ENCODE peak calls at places on chromosomes 13 and 19, in nine cellular contexts. G is substantia nigra, X is esophagus squamous epithelium, J is ascending aorta, B is left ventricle myocardium inferior, F is mesenchymal stem cell, O is astrocyte of the spinal cord, P is glutamatergic neuron, V is uterus. U is an unnamed sample.

GRCh38 chr19:5889288-5889971 is 14.2 kb downstream of the NDUFA11 start:
- DNase-seq in O (no peak), F (peak; percentile 59), X (no peak), V (no peak), J (no peak), B (no peak), G (no peak), P (no peak), U (no peak)

GRCh38 chr13:33639158-33639557 is 178.8 kb upstream of the RFC3 start:
- DNase-seq in J (no peak), O (no peak), G (no peak), V (peak; percentile 76), B (no peak), F (peak; percentile 94), P (no peak), X (no peak), U (no peak)

GRCh38 chr13:110294146-110294545 is 12.8 kb downstream of the COL4A1 start:
- DNase-seq in J (no peak), F (peak; percentile 61), G (no peak), X (no peak), B (no peak), V (no peak), P (no peak), O (no peak), U (no peak)

GRCh38 chr13:79723462-79724116 is 242.6 kb downstream of the NDFIP2 start:
- DNase-seq in J (no peak), O (no peak), V (no peak), X (no peak), G (no peak), P (no peak), F (no peak), B (no peak), U (no peak)

GRCh38 chr13:41696163-41697003 is 239.0 kb downstream of the RGCC start:
- DNase-seq in V (no peak), J (no peak), O (peak; percentile 91), P (no peak), F (peak; percentile 86), B (no peak), G (no peak), X (no peak), U (no peak)

GRCh38 chr19:19463348-19464117 is 51.8 kb downstream of the TSSK6 start:
- DNase-seq in F (peak; percentile 83), V (peak; percentile 63), G (no peak), P (no peak), B (no peak), O (peak; percentile 75), J (no peak), X (no peak), U (no peak)

GRCh38 chr13:40271931-40272775 is 394.3 kb downstream of the FOXO1 start:
- DNase-seq in G (no peak), O (peak; percentile 92), P (no peak), V (peak; percentile 84), B (peak; percentile 67), F (peak; percentile 13), X (no peak), J (peak; percentile 27), U (no peak)

GRCh38 chr13:27011661-27012060 is 159.9 kb downstream of the USP12 start:
- DNase-seq in P (no peak), X (no peak), V (no peak), B (no peak), J (no peak), O (no peak), G (no peak), F (no peak), U (no peak)

GRCh38 chr13:41568143-41568989 is 111.0 kb downstream of the RGCC start:
- DNase-seq in F (no peak), O (no peak), B (no peak), V (no peak), G (no peak), J (no peak), X (no peak), P (no peak), U (no peak)

GRCh38 chr19:1336079-1336684 is 47.5 kb upstream of the NDUFS7 start:
- DNase-seq in B (no peak), P (no peak), J (no peak), X (no peak), O (no peak), G (no peak), F (no peak), V (no peak), U (no peak)

GRCh38 chr13:50636007-50636704 is 207.3 kb downstream of the DLEU7 start:
- DNase-seq in X (no peak), O (no peak), G (no peak), P (no peak), B (no peak), V (peak; percentile 18), J (no peak), F (no peak), U (no peak)

GRCh38 chr13:19664481-19665230 is 31.2 kb downstream of the MPHOSPH8 start:
- DNase-seq in X (no peak), V (no peak), J (no peak), O (no peak), F (no peak), B (no peak), G (no peak), P (no peak), U (no peak)

GRCh38 chr19:31278555-31279435 is 70.4 kb downstream of the TSHZ3 start:
- DNase-seq in V (no peak), F (no peak), G (no peak), J (no peak), X (no peak), P (no peak), O (no peak), B (no peak), U (no peak)

GRCh38 chr13:46858776-46859175 is 38.1 kb downstream of the HTR2A start:
- DNase-seq in O (no peak), F (no peak), V (no peak), G (no peak), X (no peak), P (no peak), J (no peak), B (no peak), U (no peak)

GRCh38 chr13:73610799-73611592 is 523.2 kb downstream of the KLF12 start:
- DNase-seq in G (no peak), J (no peak), V (no peak), O (no peak), P (no peak), X (no peak), F (no peak), B (no peak), U (no peak)

GRCh38 chr13:30736921-30737320 is 1.6 kb downstream of the ALOX5AP start:
- DNase-seq in G (no peak), O (no peak), J (no peak), F (no peak), V (no peak), P (no peak), X (no peak), B (no peak), U (no peak)

GRCh38 chr13:59480398-59480797 is 683.3 kb downstream of the DIAPH3 start:
- DNase-seq in P (no peak), V (no peak), G (no peak), O (no peak), X (no peak), J (no peak), F (no peak), B (no peak), U (no peak)

GRCh38 chr13:55361141-55361540 is 1779.6 kb upstream of the PRR20A start:
- DNase-seq in J (no peak), V (no peak), F (no peak), P (no peak), X (no peak), O (peak; percentile 3), B (no peak), G (no peak), U (no peak)

GRCh38 chr13:29679357-29680050 is 84.0 kb upstream of the SLC7A1 start:
- DNase-seq in J (no peak), O (no peak), V (no peak), B (peak; percentile 52), F (peak; percentile 57), P (no peak), G (no peak), X (no peak), U (no peak)

GRCh38 chr13:99892189-99892588 is 79.4 kb downstream of the ZIC5 start:
- DNase-seq in X (no peak), G (no peak), B (no peak), J (no peak), F (no peak), P (no peak), V (no peak), O (no peak), U (no peak)

GRCh38 chr13:84645196-84646071 is 763.2 kb upstream of the SLITRK1 start:
- DNase-seq in X (no peak), O (peak; percentile 50), F (peak; percentile 35), J (no peak), V (no peak), G (no peak), B (no peak), P (no peak), U (no peak)

GRCh38 chr13:29125145-29125933 is 305.2 kb downstream of the MTUS2 start:
- DNase-seq in X (no peak), B (no peak), G (no peak), O (no peak), F (peak; percentile 62), P (no peak), V (no peak), J (no peak), U (no peak)

GRCh38 chr19:33840382-33840781 is 43.7 kb downstream of the KCTD15 start:
- DNase-seq in V (no peak), B (no peak), P (no peak), O (no peak), J (no peak), F (no peak), G (no peak), X (no peak), U (no peak)

GRCh38 chr13:46553521-46553885 is 533 bp downstream of the LRCH1 start:
- DNase-seq in P (peak; percentile 43), G (no peak), J (no peak), X (no peak), B (no peak), F (no peak), V (no peak), O (no peak), U (peak; percentile 22)

GRCh38 chr19:19061491-19061890 is 2.3 kb upstream of the SLC25A42 start:
- DNase-seq in X (no peak), B (peak; percentile 51), P (no peak), F (no peak), O (no peak), V (no peak), G (peak; percentile 2), J (no peak), U (no peak)

GRCh38 chr19:45798995-45799517 is 6.4 kb upstream of the DMWD start:
- DNase-seq in B (peak; percentile 56), V (peak; percentile 80), G (peak; percentile 29), X (no peak), P (peak; percentile 76), F (peak; percentile 83), O (peak; percentile 66), J (no peak), U (no peak)

GRCh38 chr13:48334534-48335127 is 31.1 kb downstream of the RB1 start:
- DNase-seq in V (no peak), F (peak; percentile 49), O (peak; percentile 59), X (no peak), B (no peak), P (no peak), J (no peak), G (no peak), U (no peak)